ENCODE peak calls at places on chromosomes 13 and 19, in ten cellular contexts. I, X, A, Y, P, U, T, G, O and J are unnamed samples.

GRCh38 chr19:48752511-48753365 is at the start of gene FUT1:
- DNase-seq in T (peak), Y (peak), O (no peak), I (no peak), A (peak), X (peak), G (peak), U (peak), P (peak), J (no peak)

GRCh38 chr13:43665388-43665787 is 121.4 kb downstream of the ENOX1 start:
- DNase-seq in I (no peak), G (no peak), A (no peak), Y (no peak), X (no peak), O (no peak), U (no peak), P (no peak), T (no peak), J (no peak)

GRCh38 chr19:32330149-32330548 is 15.3 kb upstream of the ZNF507 start:
- DNase-seq in A (no peak), O (peak), T (no peak), I (no peak), U (no peak), G (no peak), X (no peak), P (no peak), Y (no peak), J (no peak)

GRCh38 chr13:51689597-51689996 is 105.3 kb downstream of the WDFY2 start:
- DNase-seq in P (no peak), Y (no peak), X (no peak), U (no peak), G (no peak), T (no peak), O (peak), I (no peak), A (no peak), J (no peak)

GRCh38 chr13:111119966-111120365 is 4.9 kb downstream of the ARHGEF7 start:
- DNase-seq in P (no peak), G (no peak), I (no peak), U (no peak), A (no peak), T (no peak), X (no peak), O (no peak), Y (no peak), J (no peak)

GRCh38 chr13:77516342-77516789 is 19.1 kb upstream of the SCEL start:
- DNase-seq in G (no peak), T (peak), U (no peak), Y (no peak), O (peak), A (no peak), P (no peak), X (no peak), I (no peak), J (no peak)

GRCh38 chr13:91739751-91740150 is 341.3 kb downstream of the GPC5 start:
- DNase-seq in T (no peak), X (no peak), U (no peak), Y (no peak), G (no peak), I (no peak), A (no peak), P (peak), O (no peak), J (no peak)

GRCh38 chr13:50668882-50669281 is 174.6 kb downstream of the DLEU7 start:
- DNase-seq in T (no peak), P (no peak), O (no peak), A (no peak), X (no peak), I (no peak), Y (no peak), G (no peak), U (no peak), J (no peak)

GRCh38 chr13:75512253-75512652 is 25.4 kb downstream of the COMMD6 start:
- DNase-seq in Y (no peak), G (no peak), O (no peak), P (no peak), I (no peak), A (no peak), T (peak), U (no peak), X (no peak), J (no peak)

GRCh38 chr13:32577032-32577431 is 9.2 kb upstream of the PDS5B start:
- DNase-seq in P (no peak), I (no peak), T (no peak), U (no peak), Y (no peak), G (no peak), O (no peak), A (no peak), X (no peak), J (no peak)

GRCh38 chr13:63107163-63107935 is 1691.7 kb upstream of the PCDH20 start:
- DNase-seq in U (no peak), P (no peak), X (no peak), Y (no peak), O (peak), I (no peak), A (no peak), T (no peak), G (no peak), J (peak)

GRCh38 chr13:111508902-111509509 is 188.6 kb downstream of the TEX29 start:
- DNase-seq in T (no peak), A (no peak), X (peak), U (no peak), G (peak), Y (peak), P (no peak), O (no peak), I (no peak), J (no peak)

GRCh38 chr13:104043184-104043583 is 977.0 kb upstream of the SLC10A2 start:
- DNase-seq in O (no peak), U (no peak), A (no peak), X (no peak), P (no peak), Y (no peak), I (no peak), T (no peak), G (no peak), J (no peak)

GRCh38 chr13:93116809-93117208 is 109.8 kb upstream of the GPC6 start:
- DNase-seq in T (no peak), A (peak), G (no peak), P (no peak), Y (no peak), U (no peak), O (no peak), I (no peak), X (no peak), J (no peak)

GRCh38 chr19:13060233-13060963 is 42.3 kb downstream of the LYL1 start:
- DNase-seq in X (no peak), U (peak), G (no peak), Y (no peak), P (peak), O (peak), A (peak), I (no peak), T (no peak), J (no peak)

GRCh38 chr19:7681336-7682174 is 922 bp downstream of the TRAPPC5 start:
- DNase-seq in O (peak), I (peak), P (peak), X (peak), Y (peak), A (peak), U (peak), T (peak), G (peak), J (peak)

GRCh38 chr13:74129500-74130144 is 4.6 kb downstream of the KLF12 start:
- DNase-seq in U (peak), P (no peak), O (no peak), T (peak), Y (no peak), X (peak), G (no peak), I (no peak), A (no peak), J (no peak)

GRCh38 chr19:10260141-10260584 is 8.1 kb downstream of the MRPL4 start:
- DNase-seq in X (no peak), P (no peak), G (no peak), U (no peak), Y (peak), A (peak), O (no peak), I (no peak), T (no peak), J (no peak)

GRCh38 chr13:71039440-71039839 is 827.6 kb downstream of the DACH1 start:
- DNase-seq in X (no peak), T (no peak), U (no peak), Y (no peak), A (no peak), O (no peak), G (no peak), P (no peak), I (no peak), J (no peak)

GRCh38 chr13:90336507-90336906 is 1011.0 kb upstream of the MIR17HG start:
- DNase-seq in P (no peak), U (no peak), O (no peak), A (no peak), X (no peak), I (no peak), G (no peak), Y (no peak), T (no peak), J (no peak)

GRCh38 chr19:16367269-16367683 is 42.6 kb downstream of the KLF2 start:
- DNase-seq in Y (no peak), T (no peak), O (no peak), I (no peak), G (no peak), A (peak), X (no peak), U (no peak), P (no peak), J (no peak)

GRCh38 chr13:75637101-75637774 is 1.1 kb downstream of the LMO7 start:
- DNase-seq in O (no peak), A (no peak), I (no peak), T (no peak), U (no peak), G (no peak), Y (no peak), X (no peak), P (peak), J (no peak)

GRCh38 chr19:42313096-42313839 is at the start of gene TMEM145:
- DNase-seq in T (peak), I (no peak), Y (peak), X (no peak), G (no peak), U (no peak), O (peak), A (peak), P (peak), J (no peak)

GRCh38 chr13:111946214-111946613 is 120.7 kb upstream of the SOX1 start:
- DNase-seq in T (no peak), A (no peak), Y (peak), X (no peak), G (no peak), O (no peak), P (no peak), I (no peak), U (no peak), J (no peak)

GRCh38 chr19:39341122-39341719 is 1.0 kb upstream of the SAMD4B start:
- DNase-seq in I (no peak), T (peak), Y (peak), A (peak), P (peak), X (no peak), O (no peak), U (peak), G (no peak), J (no peak)

GRCh38 chr19:41939861-41940442 is 11.7 kb upstream of the ERFL start:
- DNase-seq in I (no peak), T (no peak), Y (peak), X (no peak), O (no peak), U (no peak), A (no peak), P (peak), G (no peak), J (no peak)

GRCh38 chr13:56909896-56910600 is 230.7 kb upstream of the PRR20A start:
- DNase-seq in I (no peak), A (no peak), Y (no peak), O (no peak), G (no peak), P (no peak), T (no peak), U (no peak), X (no peak), J (no peak)

GRCh38 chr13:46295531-46296464 is 84.1 kb downstream of the LRRC63 start:
- DNase-seq in A (peak), I (peak), X (peak), O (peak), G (no peak), Y (peak), P (no peak), T (peak), U (no peak), J (peak)

GRCh38 chr19:12983561-12984142 is 11.6 kb upstream of the NFIX start:
- DNase-seq in I (no peak), X (peak), T (peak), P (peak), U (peak), G (no peak), A (peak), O (peak), Y (peak), J (no peak)

GRCh38 chr19:46205183-46205984 is 24.2 kb upstream of the IGFL1 start:
- DNase-seq in Y (no peak), U (no peak), T (no peak), I (no peak), P (no peak), G (no peak), X (no peak), A (no peak), O (no peak), J (no peak)

DNA sequence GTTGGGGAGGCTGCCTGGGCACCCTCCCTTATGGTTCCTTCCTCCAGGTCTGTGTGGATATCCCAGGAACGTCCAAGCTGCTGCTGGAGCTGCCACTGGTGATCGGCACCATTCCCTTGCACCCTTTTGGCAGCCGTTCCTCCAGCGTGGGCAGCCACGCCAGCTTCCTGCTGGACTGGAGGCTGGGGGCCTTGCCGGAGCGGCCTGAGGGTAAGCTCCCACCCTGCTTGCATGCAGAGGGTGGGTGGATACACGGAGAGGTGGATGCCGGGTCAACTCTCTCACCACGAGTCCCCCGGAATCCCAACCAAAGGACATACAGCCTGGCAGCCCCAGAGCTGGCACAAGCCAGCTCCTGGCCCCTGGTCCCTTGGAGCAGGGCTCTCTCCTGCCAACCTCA is 2.2 kb downstream of the ARRDC2 start:
- DNase-seq in U (no peak), T (no peak), P (no peak), G (no peak), I (no peak), X (no peak), O (no peak), Y (no peak), A (no peak), J (no peak)
- H3K4me3 ChIP-seq in U (peak), T (no peak), P (no peak), G (no peak), I (no peak), X (peak), O (no peak), Y (peak), A (no peak), J (no peak)

GRCh38 chr19:43594710-43595604 is 977 bp downstream of the IRGQ start:
- DNase-seq in G (peak), A (peak), T (peak), I (no peak), U (no peak), X (peak), P (peak), O (peak), Y (peak), J (peak)
- TF ChIP-seq CTCF in G (no peak), A (peak), T (peak), I (peak), U (peak), X (peak), P (peak), O (peak), Y (peak), J (peak)

DNA sequence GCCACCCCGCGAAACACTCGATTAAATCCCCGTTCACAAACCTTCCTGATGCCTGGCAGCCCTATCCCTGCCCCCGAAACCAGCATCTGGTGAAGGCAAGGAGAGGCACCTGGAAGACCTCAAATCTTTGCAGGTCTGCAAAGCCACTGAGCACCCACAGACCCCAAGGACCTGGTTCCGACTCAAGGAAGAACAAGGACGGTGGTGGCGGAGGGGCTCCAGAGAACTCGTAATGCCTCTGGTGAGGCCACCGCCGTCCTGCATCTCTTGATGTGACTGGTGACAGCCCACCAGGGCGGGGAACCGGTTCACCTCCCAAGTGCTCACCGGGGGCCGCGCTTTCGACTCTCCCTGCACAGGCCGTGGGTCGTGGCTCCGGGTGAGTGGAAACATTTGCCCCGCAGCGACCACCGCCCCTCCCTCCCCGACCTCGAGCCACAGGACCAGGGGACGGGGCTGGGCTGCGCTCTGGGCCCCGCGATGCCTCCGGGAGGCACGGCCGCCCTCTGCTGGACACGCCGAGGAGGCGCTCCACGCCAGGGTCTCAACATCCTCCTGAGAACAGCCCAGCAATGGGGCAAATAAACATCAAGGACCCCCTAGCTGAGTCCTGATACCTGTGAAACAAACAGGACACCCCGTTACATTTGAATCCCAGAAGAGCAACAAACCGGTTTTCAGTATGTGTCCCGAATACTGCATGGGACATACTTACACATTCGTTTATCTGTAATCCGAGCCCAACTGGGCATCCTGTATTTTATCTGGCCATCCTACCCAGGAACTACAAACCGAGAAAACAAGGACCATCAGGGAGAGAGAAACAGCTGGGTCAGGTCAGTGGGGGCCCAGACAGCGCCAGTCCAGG is 3.9 kb upstream of the PLPP2 start:
- DNase-seq in X (peak), T (peak), O (peak), A (peak), U (no peak), G (peak), P (peak), I (no peak), Y (peak), J (no peak)
- H3K4me3 ChIP-seq in X (no peak), T (no peak), O (no peak), A (no peak), U (peak), G (no peak), P (no peak), I (no peak), Y (peak), J (peak)

GRCh38 chr13:87459419-87459818 is 211.8 kb upstream of the SLITRK5 start:
- DNase-seq in U (no peak), G (no peak), I (no peak), T (no peak), A (no peak), X (no peak), Y (no peak), O (no peak), P (no peak), J (no peak)
- TF ChIP-seq CTCF in U (no peak), G (no peak), I (no peak), T (no peak), A (no peak), X (no peak), Y (no peak), O (no peak), P (no peak), J (no peak)

GRCh38 chr13:113666951-113667701 is at the start of gene GRK1:
- DNase-seq in I (no peak), U (peak), T (no peak), G (peak), A (no peak), X (peak), Y (peak), P (peak), O (no peak), J (no peak)
- H3K4me3 ChIP-seq in I (no peak), U (no peak), T (no peak), G (no peak), A (no peak), X (no peak), Y (no peak), P (no peak), O (no peak), J (no peak)

GRCh38 chr19:55353803-55354697 is 469 bp downstream of the COX6B2 start:
- DNase-seq in G (no peak), T (no peak), A (peak), P (peak), U (peak), O (peak), I (no peak), Y (peak), X (no peak), J (no peak)
- TF ChIP-seq CTCF in G (no peak), T (no peak), A (no peak), P (no peak), U (no peak), O (no peak), I (no peak), Y (no peak), X (no peak), J (no peak)